ENCODE peak calls at places on chromosomes 6 and 20, in six cellular contexts. Z, T, D, Q, N and F are unnamed samples.
A peak's percentile ranks its signal among the peaks of the same experiment; 100 is the strongest.

GRCh38 chr6:100663219-100663863 is 198.6 kb upstream of the SIM1 start:
- DNase-seq in Z (no peak), T (no peak), D (peak; percentile 77), Q (no peak), N (no peak), F (no peak)

GRCh38 chr20:57960803-57961575 is 251.2 kb upstream of the PMEPA1 start:
- DNase-seq in Z (no peak), T (no peak), D (no peak), Q (no peak), N (no peak), F (no peak)

GRCh38 chr20:17843246-17844132 is 125.1 kb downstream of the SNX5 start:
- DNase-seq in Z (no peak), T (no peak), D (peak; percentile 93), Q (no peak), N (no peak), F (peak; percentile 64)

GRCh38 chr20:19975436-19975799 is 41.7 kb upstream of the NAA20 start:
- DNase-seq in Z (no peak), T (no peak), D (peak; percentile 62), Q (no peak), N (no peak), F (no peak)

GRCh38 chr6:122207794-122208193 is 191.7 kb upstream of the HSF2 start:
- DNase-seq in Z (no peak), T (no peak), D (no peak), Q (no peak), N (no peak), F (no peak)

GRCh38 chr6:144248470-144249301 is 36.4 kb upstream of the UTRN start:
- DNase-seq in Z (no peak), T (no peak), D (peak; percentile 92), Q (no peak), N (no peak), F (peak; percentile 24)

GRCh38 chr6:34390531-34391013 is 1.9 kb downstream of the NUDT3 start:
- DNase-seq in Z (no peak), T (no peak), D (no peak), Q (no peak), N (no peak), F (no peak)

GRCh38 chr6:142275146-142276006 is 26.4 kb upstream of the ADGRG6 start:
- DNase-seq in Z (no peak), T (no peak), D (no peak), Q (no peak), N (no peak), F (no peak)

GRCh38 chr6:88165877-88166492 is at the start of gene CNR1:
- DNase-seq in Z (no peak), T (no peak), D (peak; percentile 11), Q (no peak), N (peak; percentile 71), F (peak; percentile 11)

GRCh38 chr6:24796616-24797290 is 2.0 kb downstream of the ARMH2 start:
- DNase-seq in Z (no peak), T (no peak), D (no peak), Q (no peak), N (no peak), F (peak; percentile 31)

GRCh38 chr20:55140631-55141030 is 665.2 kb downstream of the DOK5 start:
- DNase-seq in Z (no peak), T (no peak), D (no peak), Q (no peak), N (no peak), F (no peak)

GRCh38 chr6:63844287-63844686 is 208.7 kb downstream of the PHF3 start:
- DNase-seq in Z (no peak), T (no peak), D (peak; percentile 70), Q (no peak), N (no peak), F (no peak)

GRCh38 chr6:71250050-71250689 is 38.4 kb upstream of the OGFRL1 start:
- DNase-seq in Z (no peak), T (peak; percentile 87), D (peak; percentile 88), Q (no peak), N (no peak), F (no peak)

GRCh38 chr20:33277471-33278441 is 5.3 kb upstream of the BPIFB1 start:
- DNase-seq in Z (peak; percentile 89), T (no peak), D (no peak), Q (no peak), N (no peak), F (no peak)

GRCh38 chr6:5942591-5942990 is 64.1 kb downstream of the NRN1 start:
- DNase-seq in Z (no peak), T (no peak), D (peak; percentile 36), Q (no peak), N (no peak), F (no peak)

GRCh38 chr6:141467881-141468280 is 664.8 kb upstream of the GJE1 start:
- DNase-seq in Z (no peak), T (no peak), D (peak; percentile 74), Q (no peak), N (no peak), F (no peak)

GRCh38 chr20:50625986-50626677 is 65.2 kb downstream of the RIPOR3 start:
- DNase-seq in Z (no peak), T (peak; percentile 79), D (peak; percentile 46), Q (no peak), N (no peak), F (peak; percentile 53)

GRCh38 chr20:36865076-36865860 is 10.7 kb upstream of the TLDC2 start:
- DNase-seq in Z (no peak), T (no peak), D (no peak), Q (no peak), N (no peak), F (no peak)

GRCh38 chr6:146911635-146912034 is 292.6 kb upstream of the STXBP5 start:
- DNase-seq in Z (no peak), T (no peak), D (no peak), Q (no peak), N (no peak), F (no peak)

GRCh38 chr20:24956001-24956761 is 7.1 kb downstream of the CST7 start:
- DNase-seq in Z (peak; percentile 85), T (no peak), D (no peak), Q (no peak), N (peak; percentile 42), F (no peak)

GRCh38 chr20:44092551-44093248 is 94.3 kb downstream of the JPH2 start:
- DNase-seq in Z (no peak), T (peak; percentile 73), D (peak; percentile 54), Q (no peak), N (no peak), F (peak; percentile 61)

GRCh38 chr6:75363304-75363703 is 78.7 kb upstream of the TMEM30A start:
- DNase-seq in Z (no peak), T (no peak), D (no peak), Q (no peak), N (no peak), F (no peak)

GRCh38 chr20:63742381-63743024 is 2.9 kb downstream of the SLC2A4RG start:
- DNase-seq in Z (no peak), T (no peak), D (no peak), Q (no peak), N (no peak), F (no peak)

DNA sequence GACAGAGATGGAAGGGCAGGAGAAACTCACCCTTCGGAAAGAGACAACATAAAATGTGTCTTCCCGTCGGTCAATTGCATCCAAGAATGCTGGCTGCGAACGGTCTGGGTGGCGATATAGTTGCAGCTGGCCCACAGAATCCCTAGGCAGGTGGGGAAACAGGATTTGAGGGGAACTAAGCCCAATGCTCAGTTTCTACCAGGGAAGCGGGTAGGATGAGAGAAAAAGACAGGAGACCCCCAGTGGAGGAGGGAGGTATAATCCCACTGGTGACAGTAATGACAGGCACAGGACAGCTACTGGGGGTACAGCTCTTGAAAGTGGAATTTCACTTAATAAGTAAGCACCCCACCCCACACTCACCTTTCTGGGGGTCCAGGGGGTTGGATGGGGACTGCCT is 7.5 kb upstream of the TNXB start:
- DNase-seq in Z (no peak), T (peak; percentile 44), D (no peak), Q (peak; percentile 42), N (no peak), F (peak; percentile 37)
- TF ChIP-seq CTCF in Z (no peak), T (peak; percentile 69), D (peak; percentile 56), Q (peak; percentile 14), N (peak; percentile 12), F (peak; percentile 37)

DNA sequence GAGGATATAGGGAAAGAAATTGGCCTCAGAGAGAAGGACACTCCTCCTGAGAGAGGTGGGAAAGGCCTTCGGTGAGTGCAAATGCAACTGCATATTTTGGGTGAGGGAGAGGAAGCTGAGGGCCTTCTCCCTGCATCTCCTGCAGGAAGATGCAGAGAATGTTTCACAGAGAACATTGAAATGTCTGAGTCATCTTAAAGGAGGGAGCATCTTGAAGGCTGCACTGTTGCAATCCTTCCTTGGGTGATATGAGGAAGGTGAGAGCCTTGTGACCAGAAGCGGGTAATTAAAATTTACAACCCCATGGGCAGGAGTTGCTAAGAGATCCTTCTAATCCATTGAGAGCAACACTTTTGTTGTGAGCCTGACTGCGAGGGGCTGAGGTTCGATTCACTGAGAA is 375.7 kb upstream of the MARCKS start:
- DNase-seq in Z (no peak), T (peak; percentile 54), D (peak; percentile 38), Q (no peak), N (no peak), F (no peak)
- TF ChIP-seq CTCF in Z (no peak), T (no peak), D (no peak), Q (no peak), N (no peak), F (no peak)

GRCh38 chr6:160520043-160520904 is 143.8 kb downstream of the LPA start:
- DNase-seq in Z (no peak), T (peak; percentile 48), D (peak; percentile 60), Q (peak; percentile 14), N (peak; percentile 86), F (peak; percentile 64)

GRCh38 chr6:160523223-160523622 is 140.9 kb downstream of the LPA start:
- DNase-seq in Z (no peak), T (no peak), D (no peak), Q (no peak), N (no peak), F (peak; percentile 42)

GRCh38 chr6:160519133-160519532 is 144.9 kb downstream of the LPA start:
- DNase-seq in Z (no peak), T (no peak), D (no peak), Q (no peak), N (no peak), F (no peak)

GRCh38 chr6:160513836-160514235 is 150.2 kb downstream of the LPA start:
- DNase-seq in Z (no peak), T (no peak), D (no peak), Q (no peak), N (no peak), F (no peak)

GRCh38 chr6:160519603-160520042 is 144.5 kb downstream of the LPA start:
- DNase-seq in Z (no peak), T (peak; percentile 65), D (no peak), Q (peak; percentile 71), N (no peak), F (peak; percentile 80)
- TF ChIP-seq CTCF in Z (peak; percentile 86), T (peak; percentile 88), D (peak; percentile 94), Q (peak; percentile 93), N (peak; percentile 93), F (no peak)

GRCh38 chr20:25984933-25985332 is 288.3 kb upstream of the ZNF337 start:
- DNase-seq in Z (no peak), T (no peak), D (peak; percentile 46), Q (no peak), N (no peak), F (peak; percentile 64)

GRCh38 chr20:25985597-25985996 is 288.9 kb upstream of the ZNF337 start:
- DNase-seq in Z (no peak), T (no peak), D (no peak), Q (no peak), N (no peak), F (no peak)

GRCh38 chr20:25989196-25989595 is 292.5 kb upstream of the ZNF337 start:
- DNase-seq in Z (no peak), T (no peak), D (no peak), Q (no peak), N (no peak), F (no peak)

GRCh38 chr20:25991051-25991755 is 294.6 kb upstream of the ZNF337 start:
- DNase-seq in Z (no peak), T (no peak), D (no peak), Q (no peak), N (no peak), F (no peak)

GRCh38 chr20:25987073-25987927 is 290.6 kb upstream of the ZNF337 start:
- DNase-seq in Z (no peak), T (peak; percentile 4), D (peak; percentile 12), Q (no peak), N (peak; percentile 55), F (peak; percentile 67)
- TF ChIP-seq CTCF in Z (no peak), T (no peak), D (peak; percentile 34), Q (no peak), N (peak; percentile 9), F (peak; percentile 44)